ENCODE peak calls at places on chromosomes 11 and 22, in four cellular contexts. L is GM12878, Q is H1, P is K562. I is an unnamed sample.

GRCh38 chr11:14972581-14973490 is 685 bp upstream of the CALCA start:
- DNase-seq in L (no peak), Q (no peak), P (no peak), I (no peak)

GRCh38 chr11:114846040-114846791 is 167.9 kb downstream of the NXPE2 start:
- DNase-seq in L (no peak), Q (no peak), P (no peak), I (no peak)

GRCh38 chr11:95255523-95256165 is 24.6 kb upstream of the SESN3 start:
- DNase-seq in L (no peak), Q (no peak), P (no peak), I (no peak)

GRCh38 chr11:16184588-16184987 is 171.8 kb downstream of the SOX6 start:
- DNase-seq in L (no peak), Q (no peak), P (no peak), I (peak)

GRCh38 chr22:17083255-17083654 is 1.5 kb upstream of the IL17RA start:
- DNase-seq in L (no peak), Q (no peak), P (no peak), I (no peak)

GRCh38 chr22:30694171-30694637 is 470 bp upstream of the OSBP2 start:
- DNase-seq in L (no peak), Q (peak), P (no peak), I (no peak)

GRCh38 chr11:1233351-1234053 is 10.6 kb downstream of the MUC5B start:
- DNase-seq in L (no peak), Q (no peak), P (no peak), I (no peak)

GRCh38 chr22:45090364-45090960 is 73.3 kb upstream of the NUP50 start:
- DNase-seq in L (no peak), Q (peak), P (no peak), I (peak)

GRCh38 chr11:128548655-128549255 is 38.6 kb downstream of the ETS1 start:
- DNase-seq in L (no peak), Q (no peak), P (no peak), I (no peak)

GRCh38 chr22:47647720-47648119 is 885.3 kb downstream of the TBC1D22A start:
- DNase-seq in L (no peak), Q (no peak), P (no peak), I (no peak)

GRCh38 chr11:68066742-68067141 is 27.9 kb downstream of the TCIRG1 start:
- DNase-seq in L (no peak), Q (no peak), P (no peak), I (no peak)

GRCh38 chr11:35183526-35183925 is 44.6 kb downstream of the CD44 start:
- DNase-seq in L (no peak), Q (no peak), P (no peak), I (no peak)

GRCh38 chr22:29623553-29624169 is 20.2 kb downstream of the NF2 start:
- DNase-seq in L (no peak), Q (no peak), P (no peak), I (no peak)

GRCh38 chr11:128098840-128099239 is 488.5 kb downstream of the ETS1 start:
- DNase-seq in L (no peak), Q (no peak), P (no peak), I (no peak)

GRCh38 chr11:70580036-70580805 is 181.9 kb downstream of the CTTN start:
- DNase-seq in L (no peak), Q (no peak), P (no peak), I (no peak)

GRCh38 chr11:71188073-71188472 is 64.3 kb downstream of the SHANK2 start:
- DNase-seq in L (no peak), Q (no peak), P (no peak), I (no peak)

GRCh38 chr22:44146088-44146861 is 34.5 kb upstream of the PARVG start:
- DNase-seq in L (no peak), Q (no peak), P (no peak), I (no peak)

GRCh38 chr11:14370496-14370895 is 11.5 kb upstream of the RRAS2 start:
- DNase-seq in L (no peak), Q (no peak), P (no peak), I (no peak)

GRCh38 chr22:41501209-41501608 is 32.3 kb downstream of the ACO2 start:
- DNase-seq in L (peak), Q (no peak), P (no peak), I (peak)

GRCh38 chr22:30267382-30268302 is 991 bp upstream of the OSM start:
- DNase-seq in L (no peak), Q (no peak), P (no peak), I (no peak)

GRCh38 chr11:132427611-132428010 is 1057.2 kb downstream of the NTM start:
- DNase-seq in L (no peak), Q (no peak), P (no peak), I (no peak)

GRCh38 chr22:38744981-38745380 is 10.8 kb downstream of the SUN2 start:
- DNase-seq in L (no peak), Q (no peak), P (no peak), I (no peak)

GRCh38 chr11:111586305-111586915 is 15.8 kb upstream of the SIK2 start:
- DNase-seq in L (no peak), Q (no peak), P (peak), I (peak)
- TF ChIP-seq CTCF in L (peak), Q (peak), P (peak), I (peak)

DNA sequence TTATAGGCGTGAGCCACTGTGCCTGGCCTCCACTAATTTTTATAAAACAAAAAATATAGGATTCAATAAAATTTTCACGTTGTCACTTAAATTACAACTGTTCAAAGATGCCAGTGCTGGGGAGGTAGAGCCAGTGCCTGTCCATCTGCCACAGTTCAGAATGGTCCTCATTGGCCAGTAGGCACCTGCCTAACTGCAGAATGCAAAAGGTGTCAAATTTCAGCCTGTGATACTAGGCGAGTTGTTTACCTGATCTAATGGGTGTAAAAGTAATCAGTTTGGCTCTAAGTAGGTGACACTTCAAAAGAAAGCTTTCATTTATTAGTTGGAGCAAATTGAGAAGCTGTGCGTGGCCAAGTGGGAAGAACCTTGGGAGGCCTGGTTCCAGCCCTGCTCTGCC is 2.4 kb downstream of the SMARCB1 start:
- DNase-seq in L (no peak), Q (no peak), P (no peak), I (no peak)
- TF ChIP-seq HDAC6 in L (no peak), Q (no peak), P (no peak), I (no peak)

GRCh38 chr11:59205664-59206063 is 7.1 kb downstream of the MPEG1 start:
- DNase-seq in L (no peak), Q (no peak), P (no peak), I (no peak)

GRCh38 chr11:59208956-59209355 is 3.8 kb downstream of the MPEG1 start:
- DNase-seq in L (no peak), Q (no peak), P (no peak), I (no peak)

GRCh38 chr11:59207988-59208432 is 4.7 kb downstream of the MPEG1 start:
- DNase-seq in L (peak), Q (no peak), P (peak), I (peak)

GRCh38 chr11:59204736-59205135 is 8.0 kb downstream of the MPEG1 start:
- DNase-seq in L (no peak), Q (no peak), P (no peak), I (no peak)

GRCh38 chr11:59206635-59207034 is 6.1 kb downstream of the MPEG1 start:
- DNase-seq in L (no peak), Q (peak), P (peak), I (peak)
- TF ChIP-seq CTCF in L (peak), Q (peak), P (peak), I (peak)

DNA sequence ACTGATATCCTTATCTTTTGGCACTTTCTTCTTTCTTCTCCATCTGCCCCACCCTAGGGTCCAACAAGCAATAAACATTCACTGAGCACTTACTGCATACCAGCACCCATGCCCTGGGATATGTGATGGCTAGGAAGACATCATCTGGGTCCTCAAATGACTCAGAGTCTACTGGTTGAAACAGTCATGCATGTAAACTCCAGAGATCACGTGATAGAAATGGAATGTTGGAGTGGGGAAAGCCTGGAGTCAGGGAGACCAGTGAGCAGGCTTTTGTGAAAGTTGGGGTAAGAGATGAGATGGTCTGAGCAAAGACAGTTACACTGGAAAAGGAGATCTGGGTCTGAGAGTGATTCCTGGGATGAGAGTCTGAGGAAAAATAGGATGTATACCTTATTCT is 724.9 kb upstream of the TENM4 start:
- DNase-seq in L (no peak), Q (no peak), P (no peak), I (no peak)
- TF ChIP-seq HDAC6 in L (no peak), Q (no peak), P (no peak), I (no peak)

DNA sequence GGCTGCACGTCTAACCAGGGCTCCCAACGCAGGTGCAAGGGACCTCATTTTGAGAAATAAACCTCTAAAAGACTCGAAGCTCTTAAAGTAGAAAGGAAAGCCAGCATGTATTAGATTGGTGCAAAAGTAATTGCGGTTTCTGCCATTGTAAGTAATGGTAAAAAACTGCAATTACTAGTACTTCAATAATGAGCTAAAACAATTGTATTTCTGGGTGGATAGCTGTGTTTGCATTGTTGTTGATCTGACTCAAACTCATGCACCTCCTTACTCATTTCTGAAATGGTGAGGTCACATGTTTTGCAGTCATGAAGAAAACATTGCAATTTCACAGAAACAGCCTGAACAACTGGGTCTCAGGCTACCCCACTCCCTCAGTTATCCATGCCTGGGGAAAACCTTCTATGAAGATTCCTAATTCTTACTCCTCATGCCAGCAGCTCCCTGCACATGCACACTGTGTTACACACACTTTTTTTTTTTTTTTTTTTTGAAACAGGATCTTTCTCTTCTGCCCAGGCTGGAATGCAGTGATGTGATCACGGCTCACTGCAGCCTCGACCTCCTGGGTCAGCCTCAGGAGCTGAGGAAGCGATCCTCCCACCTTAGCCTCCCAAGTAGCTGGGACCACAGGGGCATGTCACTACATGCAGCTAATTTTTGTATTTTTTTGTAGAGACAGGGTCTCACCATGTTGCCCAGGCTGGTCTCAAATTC is 24.6 kb downstream of the VWCE start:
- DNase-seq in L (no peak), Q (no peak), P (no peak), I (no peak)
- TF ChIP-seq CTCF in L (no peak), Q (no peak), P (no peak), I (no peak)

GRCh38 chr22:21022955-21023614 is 8.1 kb downstream of the P2RX6 start:
- DNase-seq in L (no peak), Q (no peak), P (peak), I (no peak)

GRCh38 chr22:21022507-21022906 is 7.5 kb downstream of the P2RX6 start:
- DNase-seq in L (no peak), Q (no peak), P (no peak), I (no peak)

GRCh38 chr22:21016644-21017420 is 1.9 kb downstream of the P2RX6 start:
- DNase-seq in L (no peak), Q (no peak), P (no peak), I (no peak)

GRCh38 chr22:21018314-21018713 is 3.3 kb downstream of the P2RX6 start:
- DNase-seq in L (no peak), Q (no peak), P (no peak), I (no peak)

DNA sequence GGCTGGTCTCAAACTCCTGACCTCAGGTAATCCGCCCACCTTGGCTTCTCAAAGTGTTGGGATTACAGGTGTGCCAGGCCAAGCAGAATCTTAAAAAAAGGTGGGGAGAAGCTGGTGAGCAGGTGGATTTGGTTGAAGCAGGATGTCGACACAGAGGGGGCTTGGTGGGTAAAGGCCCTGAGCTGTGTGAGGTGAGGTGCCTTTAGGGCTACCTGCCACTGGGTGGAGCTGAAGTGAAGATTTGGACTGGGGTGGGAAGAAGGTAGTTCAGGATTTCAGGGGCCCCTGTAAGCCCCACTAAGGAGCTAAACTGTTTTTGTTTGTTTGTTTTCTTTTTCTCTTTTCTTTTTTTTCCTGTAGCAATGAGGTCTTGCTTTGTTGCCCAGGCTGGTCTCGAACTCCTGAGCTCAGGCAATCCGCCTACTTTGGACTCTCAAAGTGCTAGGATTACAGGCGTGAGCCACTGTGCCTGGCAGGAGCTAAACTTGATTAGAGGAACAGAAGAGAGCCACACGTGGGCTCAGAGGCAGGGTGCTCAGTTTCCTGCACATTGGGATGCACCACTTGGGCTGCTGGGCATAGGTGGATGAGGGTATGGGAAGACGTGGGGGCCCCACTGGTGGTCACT is 6.0 kb downstream of the P2RX6 start:
- DNase-seq in L (no peak), Q (no peak), P (peak), I (no peak)
- TF ChIP-seq HDAC6 in L (no peak), Q (no peak), P (no peak), I (no peak)

I was measured in HepG2.